ENCODE peak calls at places on chromosomes 2 and 18, in eight cellular contexts. O, G, K, P, Y, I, H and V are unnamed samples.

GRCh38 chr18:75248426-75249191 is 38.0 kb downstream of the TSHZ1 start:
- DNase-seq in P (no peak), I (no peak), G (no peak), H (no peak), K (no peak), O (no peak), Y (no peak), V (no peak)

GRCh38 chr2:120948662-120949011 is 213.0 kb downstream of the GLI2 start:
- DNase-seq in O (no peak), I (no peak), Y (no peak), P (no peak), K (no peak), G (no peak), H (no peak), V (no peak)

GRCh38 chr2:189821953-189822748 is 37.9 kb downstream of the PMS1 start:
- DNase-seq in G (no peak), P (no peak), I (no peak), K (no peak), Y (peak), O (no peak), H (no peak), V (peak)

GRCh38 chr2:28904295-28904694 is 9.8 kb downstream of the WDR43 start:
- DNase-seq in H (no peak), P (no peak), I (no peak), K (no peak), G (no peak), O (no peak), Y (no peak), V (peak)

GRCh38 chr2:229191413-229191812 is 79.7 kb downstream of the PID1 start:
- DNase-seq in K (no peak), P (no peak), Y (no peak), O (no peak), G (no peak), H (no peak), I (no peak), V (no peak)

GRCh38 chr2:175373001-175373727 is 191.7 kb upstream of the ATP5MC3 start:
- DNase-seq in K (no peak), O (no peak), I (no peak), Y (no peak), H (no peak), P (no peak), G (no peak), V (peak)

GRCh38 chr2:98446850-98447249 is 2.2 kb downstream of the INPP4A start:
- DNase-seq in O (no peak), H (no peak), I (no peak), Y (no peak), G (no peak), P (peak), K (no peak), V (no peak)

GRCh38 chr2:39264733-39265132 is 21.0 kb upstream of the CDKL4 start:
- DNase-seq in I (no peak), Y (no peak), G (no peak), O (peak), K (no peak), H (no peak), P (no peak), V (no peak)

GRCh38 chr18:63520053-63520452 is 22.1 kb upstream of the SERPINB12 start:
- DNase-seq in I (no peak), K (no peak), Y (no peak), P (no peak), O (no peak), G (no peak), H (no peak), V (no peak)

GRCh38 chr2:85162746-85163301 is 29.6 kb downstream of the TCF7L1 start:
- DNase-seq in H (no peak), G (no peak), O (no peak), I (no peak), P (no peak), Y (no peak), K (no peak), V (peak)

GRCh38 chr18:48947102-48947501 is 3.7 kb downstream of the SMAD7 start:
- DNase-seq in P (no peak), K (no peak), H (no peak), I (no peak), G (no peak), Y (no peak), O (no peak), V (no peak)

GRCh38 chr18:48947583-48947982 is 3.2 kb downstream of the SMAD7 start:
- DNase-seq in I (no peak), O (no peak), Y (no peak), G (no peak), K (no peak), P (no peak), H (no peak), V (no peak)

GRCh38 chr18:48944634-48945033 is 6.1 kb downstream of the SMAD7 start:
- DNase-seq in G (no peak), I (no peak), H (no peak), P (no peak), K (no peak), O (no peak), Y (no peak), V (peak)

GRCh38 chr18:48945953-48946217 is 4.9 kb downstream of the SMAD7 start:
- DNase-seq in P (no peak), Y (no peak), K (no peak), O (no peak), H (no peak), G (no peak), I (no peak), V (no peak)

GRCh38 chr18:48946329-48946835 is 4.4 kb downstream of the SMAD7 start:
- DNase-seq in O (no peak), K (no peak), Y (no peak), P (no peak), I (no peak), G (no peak), H (no peak), V (peak)
- H3K4me3 ChIP-seq in O (peak), K (no peak), Y (peak), P (no peak), I (peak), G (no peak), H (no peak), V (peak)

GRCh38 chr2:12173271-12173942 is 427.0 kb downstream of the LPIN1 start:
- DNase-seq in Y (no peak), P (no peak), O (no peak), H (no peak), G (no peak), I (no peak), K (no peak), V (peak)
- TF ChIP-seq CTCF in Y (peak), P (no peak), O (peak), H (no peak), G (no peak), I (no peak), K (peak), V (peak)

GRCh38 chr2:209368406-209368805 is 55.4 kb upstream of the MAP2 start:
- DNase-seq in H (no peak), Y (no peak), P (no peak), O (no peak), G (no peak), I (no peak), K (no peak), V (peak)

GRCh38 chr2:209367091-209367747 is 56.6 kb upstream of the MAP2 start:
- DNase-seq in K (no peak), H (no peak), I (no peak), G (no peak), O (no peak), Y (no peak), P (no peak), V (peak)

GRCh38 chr2:209371407-209371806 is 52.4 kb upstream of the MAP2 start:
- DNase-seq in G (no peak), Y (no peak), K (no peak), O (no peak), H (no peak), I (no peak), P (no peak), V (no peak)

GRCh38 chr2:209368924-209369323 is 54.9 kb upstream of the MAP2 start:
- DNase-seq in K (peak), I (peak), P (no peak), O (no peak), H (no peak), G (no peak), Y (peak), V (peak)
- H3K4me3 ChIP-seq in K (no peak), I (no peak), P (no peak), O (no peak), H (no peak), G (no peak), Y (no peak), V (peak)

GRCh38 chr2:224281374-224281773 is 120.5 kb downstream of the FAM124B start:
- DNase-seq in G (no peak), O (no peak), I (no peak), Y (no peak), H (no peak), K (no peak), P (no peak), V (no peak)

GRCh38 chr2:224287533-224287932 is 114.4 kb downstream of the FAM124B start:
- DNase-seq in K (no peak), P (no peak), Y (no peak), O (no peak), G (no peak), I (no peak), H (no peak), V (no peak)

GRCh38 chr2:224284134-224284946 is 117.6 kb downstream of the FAM124B start:
- DNase-seq in G (no peak), O (peak), K (peak), Y (no peak), H (no peak), I (peak), P (no peak), V (peak)

GRCh38 chr2:224286923-224287322 is 115.0 kb downstream of the FAM124B start:
- DNase-seq in K (no peak), G (no peak), Y (no peak), P (no peak), H (no peak), I (peak), O (no peak), V (no peak)
- TF ChIP-seq CTCF in K (peak), G (no peak), Y (no peak), P (no peak), H (no peak), I (no peak), O (peak), V (no peak)

DNA sequence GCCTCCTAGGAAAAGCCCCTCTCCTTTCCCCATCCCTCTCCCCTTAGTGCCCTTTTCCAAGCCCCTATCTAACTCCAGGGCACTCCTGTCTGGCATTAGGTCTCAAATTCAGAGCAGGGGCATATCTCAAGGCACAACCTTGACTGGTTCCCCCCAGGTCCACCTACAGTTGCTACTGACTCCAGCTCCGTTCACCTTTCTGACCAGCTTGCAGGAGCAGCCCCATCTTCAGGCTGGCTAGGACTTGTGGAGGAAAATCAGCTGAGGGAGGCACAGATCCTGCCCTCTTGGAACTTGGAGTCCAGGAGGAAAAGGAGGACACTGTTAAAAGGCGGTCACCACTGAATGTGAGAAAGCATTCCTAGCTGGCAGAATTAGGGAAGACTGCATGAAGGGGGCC is 152.4 kb downstream of the ZFP36L2 start:
- DNase-seq in P (peak), K (no peak), H (no peak), Y (no peak), O (no peak), I (no peak), G (no peak), V (no peak)
- H3K4me3 ChIP-seq in P (no peak), K (no peak), H (no peak), Y (no peak), O (no peak), I (no peak), G (no peak), V (peak)

DNA sequence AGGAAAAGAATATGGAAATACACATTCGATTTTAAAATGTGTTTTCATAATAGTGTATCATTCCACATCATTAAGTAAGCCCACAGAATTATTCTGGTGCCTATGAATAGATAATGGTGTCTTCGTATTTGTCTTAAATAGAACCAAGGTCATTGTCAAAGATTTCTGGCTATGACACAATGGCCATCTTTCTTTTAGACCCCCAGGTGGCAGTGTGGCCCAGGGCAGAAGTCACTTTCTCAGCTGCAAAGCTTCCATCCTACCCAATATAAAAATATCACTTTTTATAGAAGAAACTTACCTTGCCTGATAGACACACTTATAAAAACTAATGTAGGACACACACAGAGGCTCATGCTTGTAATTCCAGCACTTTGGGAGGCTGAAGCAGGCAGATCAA is 57.5 kb downstream of the ZRANB3 start:
- DNase-seq in Y (no peak), H (no peak), K (no peak), O (peak), G (no peak), P (no peak), I (peak), V (peak)
- TF ChIP-seq CTCF in Y (peak), H (peak), K (peak), O (peak), G (no peak), P (no peak), I (peak), V (peak)

DNA sequence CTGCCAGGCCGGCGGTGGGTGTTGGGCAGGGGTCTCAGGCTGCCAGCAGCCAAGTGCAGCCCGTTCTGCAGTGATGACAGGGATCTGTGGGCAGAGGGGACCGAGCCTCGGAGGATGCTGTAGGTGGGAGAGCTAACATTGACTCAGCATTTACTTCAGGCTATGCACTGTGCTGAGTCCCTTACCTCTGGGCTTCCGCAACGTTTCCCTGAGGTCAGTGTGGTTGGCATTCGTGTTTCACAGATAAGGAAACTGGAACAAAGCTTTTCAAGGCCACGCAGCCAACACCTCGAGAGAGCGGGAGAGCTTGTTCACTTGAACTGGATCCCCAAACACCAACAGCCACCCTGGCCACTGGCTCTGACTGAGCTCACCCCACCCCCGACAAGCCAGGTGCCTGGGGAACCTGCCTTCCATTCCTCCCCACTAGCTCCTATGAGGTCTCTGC is 839 bp upstream of the GPR148 start:
- DNase-seq in H (peak), G (peak), P (no peak), Y (no peak), K (no peak), I (no peak), O (peak), V (peak)
- H3K4me3 ChIP-seq in H (peak), G (peak), P (no peak), Y (no peak), K (peak), I (peak), O (peak), V (peak)